ENCODE peak calls at places on chromosomes 5 and 9, in four cellular contexts. P is HCEC 1CT; Q is smooth muscle cell of the brain vasculature; E is activated CD4-positive, alpha-beta memory T cell treated with anti-CD3 and anti-CD28 coated beads, Interleukin-2, amount 10 ng/mL, durations not matched to agents 7 days and 5 days. H is an unnamed sample.

GRCh38 chr9:134377976-134378375 is 51.7 kb downstream of the RXRA start:
- DNase-seq in P (no peak), Q (no peak), E (no peak), H (no peak)

GRCh38 chr5:159441441-159441840 is 111.2 kb upstream of the IL12B start:
- DNase-seq in P (no peak), Q (no peak), E (no peak), H (no peak)

GRCh38 chr5:111058064-111058463 is 13.4 kb upstream of the TSLP start:
- DNase-seq in P (no peak), Q (no peak), E (no peak), H (no peak)

GRCh38 chr9:1443450-1443849 is 393.3 kb downstream of the DMRT2 start:
- DNase-seq in P (no peak), Q (no peak), E (no peak), H (no peak)

GRCh38 chr9:108484468-108484867 is 371.3 kb downstream of the ACTL7B start:
- DNase-seq in P (no peak), Q (no peak), E (no peak), H (no peak)

GRCh38 chr5:390571-391491 is 52.1 kb upstream of the EXOC3 start:
- DNase-seq in P (no peak), Q (no peak), E (peak), H (peak)

GRCh38 chr9:102867488-102867887 is 127.6 kb upstream of the CYLC2 start:
- DNase-seq in P (peak), Q (no peak), E (no peak), H (no peak)

GRCh38 chr5:73626814-73627313 is 868 bp downstream of the ARHGEF28 start:
- DNase-seq in P (no peak), Q (no peak), E (no peak), H (no peak)

GRCh38 chr5:3221432-3221831 is 374.2 kb upstream of the IRX1 start:
- DNase-seq in P (no peak), Q (no peak), E (no peak), H (no peak)

GRCh38 chr9:20551236-20551635 is 71.1 kb downstream of the MLLT3 start:
- DNase-seq in P (peak), Q (no peak), E (no peak), H (no peak)

GRCh38 chr9:114335745-114336144 is 6.1 kb downstream of the ORM2 start:
- DNase-seq in P (no peak), Q (no peak), E (no peak), H (no peak)

GRCh38 chr9:759983-760715 is 81.3 kb upstream of the DMRT1 start:
- DNase-seq in P (no peak), Q (no peak), E (no peak), H (no peak)

GRCh38 chr5:72204946-72205345 is 97.7 kb downstream of the MAP1B start:
- DNase-seq in P (no peak), Q (no peak), E (no peak), H (no peak)

GRCh38 chr9:131092548-131093440 is 3.5 kb upstream of the AIF1L start:
- DNase-seq in P (no peak), Q (no peak), E (no peak), H (no peak)

GRCh38 chr5:36252722-36253340 is 11.1 kb upstream of the NADK2 start:
- DNase-seq in P (no peak), Q (peak), E (no peak), H (no peak)

GRCh38 chr5:178288373-178289368 is 56.1 kb upstream of the PHYKPL start:
- DNase-seq in P (no peak), Q (no peak), E (no peak), H (no peak)

GRCh38 chr5:129074903-129075302 is 19.6 kb upstream of the ISOC1 start:
- DNase-seq in P (peak), Q (no peak), E (no peak), H (no peak)

GRCh38 chr9:100186356-100186755 is 87.3 kb downstream of the INVS start:
- DNase-seq in P (peak), Q (no peak), E (no peak), H (no peak)

GRCh38 chr5:108345541-108346171 is 36.2 kb downstream of the FBXL17 start:
- DNase-seq in P (peak), Q (peak), E (no peak), H (no peak)

GRCh38 chr5:179165421-179166170 is 105.4 kb downstream of the ZNF354C start:
- DNase-seq in P (no peak), Q (no peak), E (no peak), H (no peak)

H was measured in activated CD8-positive, alpha-beta T cell treated with anti-CD3 and anti-CD28 coated beads, Interleukin-2, amount 10 ng/mL, durations not matched to agents 7 days and 5 days.